ENCODE peak calls at places on chromosomes 5 and 9, in five cellular contexts. K is heart right ventricle, A is ascending aorta, U is pancreas, L is GM23248. W is an unnamed sample.

GRCh38 chr5:132003170-132003744 is 8.2 kb downstream of the ACSL6 start:
- DNase-seq in K (peak), A (no peak), L (peak), U (peak), W (peak)

GRCh38 chr9:95504053-95504963 is 12.5 kb downstream of the PTCH1 start:
- DNase-seq in U (no peak), L (peak), K (no peak), A (no peak), W (no peak)

GRCh38 chr5:84382363-84383295 is 2.1 kb downstream of the EDIL3 start:
- DNase-seq in A (peak), L (peak), K (peak), U (no peak), W (peak)

GRCh38 chr5:2695200-2695891 is 56.1 kb downstream of the IRX2 start:
- DNase-seq in A (no peak), U (no peak), K (no peak), L (peak), W (no peak)

GRCh38 chr5:71882826-71883744 is 164.0 kb downstream of the CARTPT start:
- DNase-seq in A (no peak), L (peak), K (no peak), U (no peak), W (peak)

GRCh38 chr9:129464972-129465833 is 155.7 kb downstream of the C9orf50 start:
- DNase-seq in L (peak), A (no peak), K (peak), U (no peak), W (no peak)

GRCh38 chr5:50966986-50967385 is 300.5 kb downstream of the PARP8 start:
- DNase-seq in L (no peak), K (no peak), U (no peak), A (no peak), W (no peak)

GRCh38 chr9:34600908-34601307 is 11.0 kb downstream of the RPP25L start:
- DNase-seq in L (no peak), U (no peak), A (no peak), K (no peak), W (no peak)

GRCh38 chr9:120892177-120892747 is 15.3 kb upstream of the PHF19 start:
- DNase-seq in A (no peak), U (no peak), K (no peak), L (no peak), W (no peak)

GRCh38 chr9:136629879-136630661 is 32.6 kb upstream of the EGFL7 start:
- DNase-seq in U (peak), A (no peak), K (no peak), L (peak), W (peak)

GRCh38 chr5:164203581-164204225 is 698.3 kb downstream of the MAT2B start:
- DNase-seq in U (no peak), A (no peak), K (no peak), L (no peak), W (no peak)

GRCh38 chr5:50415912-50416311 is 25.2 kb downstream of the EMB start:
- DNase-seq in A (no peak), L (no peak), U (no peak), K (no peak), W (no peak)

GRCh38 chr5:146026307-146027010 is 78.9 kb downstream of the PLAC8L1 start:
- DNase-seq in K (no peak), L (no peak), A (no peak), U (no peak), W (no peak)

GRCh38 chr9:124441291-124441690 is 9.0 kb upstream of the ADGRD2 start:
- DNase-seq in L (no peak), K (no peak), U (no peak), A (no peak), W (no peak)

GRCh38 chr5:96324708-96325107 is 108.3 kb downstream of the PCSK1 start:
- DNase-seq in K (no peak), A (no peak), L (peak), U (no peak), W (no peak)

GRCh38 chr5:179376701-179377420 is 31.6 kb upstream of the ADAMTS2 start:
- DNase-seq in L (no peak), U (no peak), A (no peak), K (no peak), W (no peak)

GRCh38 chr5:103119765-103120606 is at the start of the genes GIN1 and PPIP5K2:
- DNase-seq in U (peak), L (peak), K (peak), A (peak), W (peak)

GRCh38 chr5:163504091-163504931 is 1.1 kb upstream of the MAT2B start:
- DNase-seq in U (peak), K (peak), L (peak), A (peak), W (peak)

GRCh38 chr9:70113403-70114022 is 69.9 kb downstream of the MAMDC2 start:
- DNase-seq in A (peak), U (peak), L (peak), K (peak), W (peak)

GRCh38 chr9:76603448-76603895 is 144.5 kb downstream of the GCNT1 start:
- DNase-seq in K (peak), L (peak), A (no peak), U (no peak), W (no peak)

GRCh38 chr5:140926211-140926902 is at the start of gene PCDHAC1:
- DNase-seq in A (peak), U (peak), K (peak), L (peak), W (peak)

GRCh38 chr5:125756456-125756855 is 666.8 kb upstream of the GRAMD2B start:
- DNase-seq in U (no peak), A (no peak), L (peak), K (no peak), W (no peak)

GRCh38 chr5:103010120-103010666 is 109.7 kb downstream of the GIN1 start:
- DNase-seq in K (no peak), L (no peak), U (no peak), A (no peak), W (no peak)

GRCh38 chr9:7523644-7524043 is 275.9 kb downstream of the DMAC1 start:
- DNase-seq in L (no peak), U (no peak), K (no peak), A (no peak), W (no peak)

GRCh38 chr5:19927170-19927569 is 60.8 kb downstream of the CDH18 start:
- DNase-seq in L (no peak), A (no peak), K (no peak), U (no peak), W (no peak)

GRCh38 chr9:98045234-98046160 is 11.0 kb upstream of the NANS start:
- DNase-seq in U (no peak), A (peak), K (no peak), L (no peak), W (no peak)
- H3K4me3 ChIP-seq in U (peak), A (no peak), K (no peak), L (no peak), W (no peak)

GRCh38 chr5:91206734-91207133 is 176.4 kb downstream of the ARRDC3 start:
- DNase-seq in U (no peak), K (no peak), L (peak), A (no peak), W (no peak)

GRCh38 chr5:91214571-91214970 is 168.5 kb downstream of the ARRDC3 start:
- DNase-seq in U (no peak), L (no peak), A (no peak), K (no peak), W (no peak)

GRCh38 chr5:91217859-91218258 is 165.3 kb downstream of the ARRDC3 start:
- DNase-seq in U (no peak), K (no peak), A (no peak), L (no peak), W (no peak)

GRCh38 chr5:91207248-91207647 is 175.9 kb downstream of the ARRDC3 start:
- DNase-seq in A (no peak), L (peak), K (no peak), U (no peak), W (no peak)

GRCh38 chr5:91212336-91213092 is 170.6 kb downstream of the ARRDC3 start:
- DNase-seq in U (no peak), A (peak), K (peak), L (peak), W (no peak)
- H3K4me3 ChIP-seq in U (no peak), A (peak), K (no peak), L (peak), W (no peak)

GRCh38 chr5:157178961-157179360 is 1.7 kb upstream of the ITK start:
- DNase-seq in A (no peak), L (no peak), U (no peak), K (no peak), W (no peak)
- H3K4me3 ChIP-seq in A (no peak), L (no peak), U (no peak), K (no peak), W (no peak)

DNA sequence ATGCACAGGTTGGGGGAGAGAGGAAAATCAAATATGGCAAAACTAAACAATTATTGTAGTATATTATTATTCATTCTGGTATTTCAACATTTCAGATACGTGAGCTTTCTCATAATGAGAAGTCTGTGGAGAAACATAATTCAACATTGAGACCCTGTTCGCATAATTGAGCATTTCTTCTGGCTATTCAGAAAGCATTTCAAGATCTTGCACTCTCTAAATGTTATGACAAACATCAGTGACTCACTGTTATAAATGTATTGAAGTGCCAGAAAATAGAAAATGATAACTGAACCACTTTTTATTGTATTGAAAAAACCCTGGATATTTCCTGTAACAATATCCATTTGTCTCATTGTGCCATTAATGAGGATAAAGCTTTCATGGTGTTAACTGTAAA is 124.5 kb downstream of the CAMK4 start:
- DNase-seq in L (peak), K (no peak), U (no peak), A (no peak), W (no peak)
- H3K4me3 ChIP-seq in L (no peak), K (no peak), U (no peak), A (no peak), W (no peak)

DNA sequence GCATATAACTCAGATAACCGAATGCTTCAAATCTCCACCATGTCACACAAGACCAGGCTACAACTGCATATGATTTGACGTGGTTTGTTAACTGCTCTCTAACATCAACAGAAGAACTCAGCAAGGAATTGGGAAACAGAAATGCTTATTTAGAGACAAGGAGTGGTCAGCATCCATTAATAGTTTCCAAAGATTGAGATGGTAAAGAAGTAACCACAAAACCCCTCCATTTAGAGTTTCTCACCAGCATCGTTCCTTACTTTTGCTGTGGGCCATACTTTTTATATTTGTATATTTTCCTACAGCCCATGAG is 25.2 kb downstream of the DPYSL3 start:
- DNase-seq in K (no peak), L (no peak), U (no peak), A (no peak), W (no peak)
- H3K4me3 ChIP-seq in K (no peak), L (peak), U (no peak), A (peak), W (no peak)

GRCh38 chr5:112978836-112979235 is 2.2 kb downstream of the DCP2 start:
- DNase-seq in U (no peak), L (no peak), A (no peak), K (no peak), W (no peak)
- H3K4me3 ChIP-seq in U (no peak), L (peak), A (peak), K (no peak), W (no peak)

GRCh38 chr5:172757394-172758010 is 13.5 kb downstream of the DUSP1 start:
- DNase-seq in L (no peak), K (no peak), A (no peak), U (no peak), W (no peak)
- H3K4me3 ChIP-seq in L (peak), K (no peak), A (no peak), U (no peak), W (no peak)

GRCh38 chr5:15797116-15797515 is 297.1 kb downstream of the FBXL7 start:
- DNase-seq in L (no peak), A (no peak), U (no peak), K (no peak), W (no peak)
- H3K4me3 ChIP-seq in L (no peak), A (no peak), U (no peak), K (no peak), W (no peak)